ENCODE peak calls at places on chromosomes 3 and 15, in nine cellular contexts. Q is ovary, A is A549, D is HepG2, S is stomach, I is upper lobe of left lung, G is transverse colon, X is tibial nerve, H is esophagus muscularis mucosa. E is an unnamed sample.

GRCh38 chr3:78258798-78259197 is 1218.9 kb downstream of the ROBO2 start:
- DNase-seq in D (no peak), X (no peak), Q (no peak), A (no peak), I (no peak), H (no peak), S (no peak), G (no peak), E (no peak)

GRCh38 chr15:34640661-34641060 is 57.2 kb upstream of the GOLGA8B start:
- DNase-seq in X (no peak), H (no peak), D (no peak), A (no peak), Q (no peak), I (no peak), S (no peak), G (no peak), E (no peak)

GRCh38 chr3:8183627-8184026 is 318.0 kb upstream of the LMCD1 start:
- DNase-seq in X (no peak), D (no peak), G (no peak), Q (no peak), I (no peak), A (no peak), S (peak), H (no peak), E (no peak)

GRCh38 chr3:107913671-107914070 is 177.2 kb downstream of the CD47 start:
- DNase-seq in A (no peak), X (no peak), D (no peak), I (no peak), G (no peak), Q (no peak), H (no peak), S (no peak), E (no peak)

GRCh38 chr3:39637807-39638206 is 170.3 kb downstream of the MOBP start:
- DNase-seq in S (no peak), I (no peak), G (no peak), X (no peak), H (no peak), A (peak), D (peak), Q (no peak), E (no peak)

GRCh38 chr15:28989239-28989830 is 103.6 kb downstream of the APBA2 start:
- DNase-seq in A (no peak), D (no peak), X (no peak), I (no peak), S (no peak), H (peak), G (no peak), Q (no peak), E (no peak)

GRCh38 chr3:40713306-40713705 is 188.5 kb downstream of the ZNF621 start:
- DNase-seq in H (peak), X (no peak), D (no peak), S (no peak), G (no peak), A (no peak), Q (no peak), I (no peak), E (no peak)

GRCh38 chr15:34365836-34366235 is 1.2 kb downstream of the LPCAT4 start:
- DNase-seq in D (no peak), X (no peak), G (no peak), H (no peak), I (no peak), S (no peak), Q (no peak), A (no peak), E (no peak)

GRCh38 chr15:56038015-56038414 is 44.6 kb upstream of the NEDD4 start:
- DNase-seq in D (no peak), H (no peak), S (no peak), I (no peak), A (no peak), Q (no peak), G (no peak), X (no peak), E (no peak)

GRCh38 chr15:57892181-57892580 is 173.3 kb downstream of the ALDH1A2 start:
- DNase-seq in G (no peak), D (no peak), H (no peak), I (no peak), A (no peak), S (no peak), Q (no peak), X (no peak), E (no peak)

GRCh38 chr3:129602730-129603560 is 3.5 kb downstream of the PLXND1 start:
- DNase-seq in S (no peak), Q (peak), X (peak), A (peak), H (no peak), G (peak), I (peak), D (peak), E (peak)

GRCh38 chr3:107574650-107575049 is 51.9 kb downstream of the BBX start:
- DNase-seq in G (no peak), X (no peak), D (peak), Q (no peak), H (no peak), A (peak), I (no peak), S (no peak), E (no peak)

GRCh38 chr15:41115652-41116115 is 396 bp downstream of the INO80 start:
- DNase-seq in G (peak), I (peak), S (peak), Q (no peak), D (peak), H (no peak), A (peak), X (peak), E (peak)

GRCh38 chr15:42727740-42728355 is 9.1 kb downstream of the CDAN1 start:
- DNase-seq in Q (no peak), I (peak), A (no peak), G (no peak), D (no peak), H (no peak), X (no peak), S (peak), E (no peak)

GRCh38 chr3:76024640-76025039 is 239.3 kb upstream of the ZNF717 start:
- DNase-seq in Q (no peak), H (no peak), S (no peak), A (no peak), D (peak), X (no peak), I (no peak), G (no peak), E (no peak)

GRCh38 chr3:114632757-114633424 is 339.1 kb downstream of the TIGIT start:
- DNase-seq in A (no peak), G (no peak), H (no peak), D (no peak), I (no peak), X (no peak), S (no peak), Q (no peak), E (no peak)

GRCh38 chr3:172606021-172606420 is 82.8 kb upstream of the TNFSF10 start:
- DNase-seq in X (no peak), S (no peak), D (no peak), I (no peak), H (no peak), Q (no peak), G (no peak), A (no peak), E (no peak)

GRCh38 chr3:149820183-149820582 is 7.2 kb downstream of the RNF13 start:
- DNase-seq in X (no peak), Q (no peak), D (no peak), I (no peak), S (no peak), G (no peak), A (no peak), H (no peak), E (no peak)

GRCh38 chr3:159619341-159619885 is 369.2 kb upstream of the IL12A start:
- DNase-seq in S (no peak), D (no peak), A (no peak), G (no peak), H (no peak), I (no peak), Q (no peak), X (no peak), E (no peak)

GRCh38 chr3:8736436-8736835 is 2.8 kb downstream of the CAV3 start:
- DNase-seq in G (no peak), S (no peak), I (peak), H (no peak), A (no peak), X (no peak), Q (no peak), D (no peak), E (peak)

GRCh38 chr3:57557088-57557537 is 1.0 kb downstream of the PDE12 start:
- DNase-seq in G (peak), D (peak), H (no peak), I (no peak), S (peak), Q (no peak), A (peak), X (no peak), E (no peak)

GRCh38 chr15:67107014-67107812 is 41.8 kb downstream of the SMAD3 start:
- DNase-seq in A (peak), G (peak), X (no peak), D (peak), I (no peak), S (peak), H (no peak), Q (peak), E (no peak)

GRCh38 chr3:54045416-54045815 is 76.9 kb upstream of the CACNA2D3 start:
- DNase-seq in X (no peak), I (no peak), D (peak), Q (no peak), H (no peak), S (no peak), A (no peak), G (no peak), E (no peak)

GRCh38 chr3:29268651-29269050 is 12.2 kb upstream of the RBMS3 start:
- DNase-seq in I (no peak), A (no peak), X (no peak), H (no peak), S (no peak), G (no peak), Q (no peak), D (no peak), E (no peak)

GRCh38 chr3:122101646-122102045 is 46.5 kb downstream of the CD86 start:
- DNase-seq in H (no peak), X (no peak), A (peak), I (no peak), G (no peak), Q (no peak), D (peak), S (no peak), E (no peak)

GRCh38 chr15:75775296-75776074 is 62.8 kb upstream of the CSPG4 start:
- DNase-seq in X (no peak), D (peak), I (no peak), H (no peak), S (no peak), A (no peak), Q (no peak), G (no peak), E (no peak)

GRCh38 chr3:141332436-141332835 is 35.9 kb upstream of the ZBTB38 start:
- DNase-seq in A (no peak), G (peak), X (no peak), H (no peak), S (no peak), I (no peak), Q (no peak), D (peak), E (no peak)

GRCh38 chr3:77053769-77054168 is 13.9 kb downstream of the ROBO2 start:
- DNase-seq in G (no peak), S (no peak), X (no peak), H (no peak), A (no peak), Q (no peak), I (no peak), D (no peak), E (no peak)

GRCh38 chr3:47098910-47099309 is 65.0 kb downstream of the SETD2 start:
- DNase-seq in H (no peak), A (no peak), S (no peak), G (no peak), D (no peak), X (no peak), Q (no peak), I (no peak), E (no peak)

GRCh38 chr3:168053115-168053514 is 42.6 kb downstream of the GOLIM4 start:
- DNase-seq in H (no peak), A (no peak), G (no peak), X (no peak), S (no peak), D (no peak), I (no peak), Q (no peak), E (no peak)

GRCh38 chr3:46119709-46120498 is 88.2 kb downstream of the CCR1 start:
- DNase-seq in D (no peak), A (no peak), S (no peak), H (no peak), G (no peak), Q (no peak), I (no peak), X (no peak), E (no peak)

GRCh38 chr3:171614318-171614967 is 154.2 kb upstream of the TNIK start:
- DNase-seq in A (no peak), I (peak), Q (peak), X (no peak), G (no peak), S (no peak), D (peak), H (no peak), E (no peak)

GRCh38 chr3:47412842-47413520 is 32.2 kb downstream of the PTPN23 start:
- DNase-seq in H (no peak), I (peak), D (no peak), G (no peak), S (no peak), X (no peak), A (no peak), Q (no peak), E (no peak)

DNA sequence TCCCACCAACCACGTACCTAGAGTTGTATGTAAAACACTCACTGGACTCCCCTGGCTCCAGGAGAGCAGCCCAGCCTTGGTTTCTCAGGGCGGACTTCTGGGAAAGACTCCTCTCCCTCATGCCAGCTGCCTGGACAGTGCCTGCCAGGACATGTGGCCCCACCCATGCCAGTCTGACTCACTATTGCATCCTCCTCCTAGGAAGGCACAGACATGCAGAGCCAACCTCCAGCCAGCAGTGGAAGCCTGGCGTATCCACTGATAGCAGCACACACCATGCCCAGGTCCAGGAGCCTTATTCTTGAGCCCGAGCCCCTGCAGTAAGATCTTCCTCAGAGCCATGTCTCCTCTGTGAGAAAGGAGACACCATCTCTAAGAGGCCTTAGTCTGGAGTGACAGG is 8.6 kb downstream of the PKM start:
- DNase-seq in A (peak), S (no peak), G (peak), X (no peak), I (no peak), D (no peak), H (no peak), Q (no peak), E (no peak)
- TF ChIP-seq POLR2A in A (no peak), S (no peak), G (no peak), X (no peak), I (no peak), D (peak), H (no peak), Q (no peak), E (no peak)

GRCh38 chr15:58924326-58924725 is 9.2 kb downstream of the SLTM start:
- DNase-seq in G (no peak), D (no peak), A (no peak), H (no peak), S (no peak), Q (no peak), I (no peak), X (no peak), E (no peak)
- TF ChIP-seq EP300 in G (no peak), D (no peak), A (no peak), H (no peak), S (no peak), Q (no peak), I (no peak), X (no peak), E (no peak)

GRCh38 chr3:42802876-42803799 is 1.2 kb downstream of the HIGD1A start:
- DNase-seq in I (no peak), Q (no peak), H (no peak), A (peak), S (no peak), G (no peak), D (peak), X (no peak), E (no peak)

GRCh38 chr3:42804831-42805821 is 836 bp upstream of the HIGD1A start:
- DNase-seq in S (peak), Q (peak), D (peak), A (no peak), H (no peak), I (peak), X (no peak), G (peak), E (peak)

GRCh38 chr3:42801784-42802183 is 2.5 kb downstream of the HIGD1A start:
- DNase-seq in G (no peak), H (no peak), Q (no peak), X (no peak), A (no peak), I (no peak), D (no peak), S (no peak), E (no peak)

GRCh38 chr3:42803800-42804112 is 534 bp downstream of the HIGD1A start:
- DNase-seq in I (no peak), G (peak), D (peak), A (peak), H (no peak), X (no peak), Q (peak), S (peak), E (no peak)

GRCh38 chr3:42804113-42804830 is at the start of gene HIGD1A:
- DNase-seq in D (peak), G (peak), I (peak), Q (peak), S (peak), A (peak), X (peak), H (peak), E (peak)
- TF ChIP-seq POLR2A in D (peak), G (peak), I (peak), Q (peak), S (peak), A (peak), X (peak), H (peak), E (peak)

DNA sequence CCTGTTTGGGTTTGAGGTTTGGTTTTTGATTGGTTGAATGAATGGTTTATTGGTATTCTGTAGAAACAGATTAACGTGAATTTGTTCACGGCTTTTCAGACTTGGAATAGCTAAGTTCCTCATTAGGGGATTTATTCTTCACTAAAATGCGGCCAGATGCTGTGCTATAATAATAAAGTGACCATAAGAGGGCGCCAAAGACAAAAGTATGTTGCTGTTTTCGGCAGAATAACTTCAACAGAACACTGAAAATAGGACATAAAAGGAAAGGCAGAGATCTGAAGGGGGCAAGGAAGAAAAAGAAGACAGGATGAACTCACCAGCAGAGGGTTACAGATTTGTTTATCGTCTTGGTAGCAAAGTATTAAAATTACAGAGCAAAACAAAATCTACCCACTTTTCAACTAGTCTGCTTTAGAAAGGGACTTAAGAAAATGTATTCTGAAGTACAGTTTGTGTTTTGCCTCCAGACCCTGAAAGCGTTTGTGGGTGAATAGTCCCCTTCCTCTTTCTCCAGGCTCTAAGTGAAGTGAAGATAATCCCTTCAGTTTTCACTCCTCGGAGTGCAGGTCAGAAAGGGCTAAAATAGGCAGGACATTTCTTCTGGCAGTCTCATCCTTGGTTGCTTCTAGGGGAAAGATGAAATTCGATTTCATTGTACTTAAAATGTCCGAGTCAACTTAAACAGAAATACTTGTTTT is 147.6 kb downstream of the IL20RB start:
- DNase-seq in Q (no peak), H (no peak), S (no peak), D (peak), X (no peak), G (no peak), I (no peak), A (peak), E (no peak)
- TF ChIP-seq EP300 in Q (no peak), H (no peak), S (no peak), D (no peak), X (no peak), G (no peak), I (no peak), A (no peak), E (no peak)

GRCh38 chr15:62886431-62887071 is 156.0 kb upstream of the TPM1 start:
- DNase-seq in D (peak), S (no peak), I (no peak), A (peak), X (no peak), G (no peak), Q (peak), H (no peak), E (no peak)

GRCh38 chr15:62889141-62889661 is 153.3 kb upstream of the TPM1 start:
- DNase-seq in S (no peak), H (no peak), D (no peak), A (no peak), G (no peak), Q (no peak), I (no peak), X (no peak), E (no peak)

GRCh38 chr15:62888628-62889027 is 153.9 kb upstream of the TPM1 start:
- DNase-seq in S (no peak), X (no peak), D (no peak), H (no peak), A (no peak), Q (no peak), G (no peak), I (no peak), E (no peak)

GRCh38 chr15:62887113-62887570 is 155.4 kb upstream of the TPM1 start:
- DNase-seq in Q (no peak), D (no peak), G (no peak), I (no peak), X (no peak), A (no peak), S (no peak), H (no peak), E (no peak)

GRCh38 chr15:62889734-62890505 is 152.6 kb upstream of the TPM1 start:
- DNase-seq in S (no peak), D (no peak), A (no peak), I (no peak), G (no peak), H (no peak), Q (no peak), X (no peak), E (no peak)
- TF ChIP-seq POLR2A in S (no peak), D (no peak), A (no peak), I (no peak), G (no peak), H (no peak), Q (no peak), X (no peak), E (no peak)

DNA sequence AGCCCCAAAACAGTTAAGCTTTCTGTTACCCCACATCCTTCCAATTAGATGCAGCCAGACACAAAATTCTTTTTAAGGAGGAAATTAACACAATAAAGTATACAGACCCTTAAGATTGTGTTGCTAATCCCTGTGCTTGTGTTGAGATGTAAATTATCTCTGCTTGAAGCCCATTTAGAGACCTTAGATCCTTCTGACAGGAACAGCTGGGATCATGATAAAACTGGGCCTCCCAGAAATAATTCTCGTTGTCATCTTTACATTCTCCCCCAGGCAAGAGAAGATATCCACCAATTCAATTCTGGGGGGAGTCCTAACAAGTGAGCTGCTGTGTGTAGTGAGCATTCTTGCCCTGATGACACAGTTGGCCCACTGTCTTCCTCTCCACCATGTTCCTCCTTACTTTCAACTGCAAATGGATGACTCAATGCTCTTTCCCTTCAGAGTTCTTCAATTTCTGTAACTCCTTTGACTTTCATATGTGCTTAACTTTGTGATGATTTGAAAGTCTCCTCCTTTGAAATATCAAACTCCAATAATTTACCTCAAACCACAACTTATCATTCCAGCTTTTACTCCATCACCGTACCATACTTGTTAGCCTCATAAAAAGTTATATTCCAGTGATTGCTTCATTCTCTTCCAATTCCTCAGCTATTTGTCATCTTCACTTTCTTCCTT is 186.6 kb downstream of the RAP2B start:
- DNase-seq in S (no peak), G (no peak), H (no peak), A (no peak), D (no peak), Q (no peak), X (no peak), I (no peak), E (no peak)
- TF ChIP-seq EP300 in S (no peak), G (no peak), H (no peak), A (no peak), D (no peak), Q (no peak), X (no peak), I (no peak), E (no peak)

GRCh38 chr3:49469037-49469875 is 811 bp upstream of the DAG1 start:
- DNase-seq in S (peak), G (peak), D (peak), H (peak), I (no peak), A (peak), Q (peak), X (peak), E (peak)
- TF ChIP-seq POLR2A in S (no peak), G (no peak), D (no peak), H (no peak), I (peak), A (no peak), Q (no peak), X (no peak), E (no peak)